ENCODE peak calls at places on chromosome 7, in ten cellular contexts. T is HepG2, M is H9, J is GM23338, Z is A549, P is hepatocyte, D is OCI-LY7, L is endothelial cell of umbilical vein, U is GM23248, K is SK-N-SH. N is an unnamed sample.

GRCh38 chr7:114086491-114086905 is 167.7 kb upstream of the PPP1R3A start:
- DNase-seq in T (no peak), M (peak; percentile 30), J (peak; percentile 44), Z (no peak), P (peak; percentile 47), D (no peak), L (no peak), U (peak; percentile 47), K (no peak), N (no peak)

GRCh38 chr7:30649717-30650116 is 32.5 kb downstream of the CRHR2 start:
- DNase-seq in T (no peak), M (peak; percentile 23), J (no peak), Z (no peak), P (no peak), D (no peak), L (no peak), U (no peak), K (no peak), N (no peak)

GRCh38 chr7:69871886-69872592 is 273.8 kb downstream of the AUTS2 start:
- DNase-seq in T (no peak), M (no peak), J (no peak), Z (no peak), P (peak; percentile 44), D (no peak), L (no peak), U (no peak), K (peak; percentile 52), N (no peak)

GRCh38 chr7:96246972-96247371 is 74.9 kb downstream of the SLC25A13 start:
- DNase-seq in T (no peak), M (no peak), J (no peak), Z (no peak), P (no peak), D (no peak), L (no peak), U (no peak), K (no peak), N (no peak)

GRCh38 chr7:151461096-151461941 is 21.4 kb upstream of the CRYGN start:
- DNase-seq in T (no peak), M (no peak), J (no peak), Z (no peak), P (no peak), D (no peak), L (no peak), U (no peak), K (no peak), N (no peak)

GRCh38 chr7:45101748-45102147 is 9.7 kb downstream of the TBRG4 start:
- DNase-seq in T (no peak), M (no peak), J (no peak), Z (no peak), P (no peak), D (no peak), L (no peak), U (no peak), K (no peak), N (no peak)

GRCh38 chr7:42932861-42933591 is 850 bp downstream of the MRPL32 start:
- DNase-seq in T (no peak), M (no peak), J (peak; percentile 43), Z (no peak), P (peak; percentile 40), D (peak; percentile 39), L (peak; percentile 77), U (peak; percentile 60), K (peak; percentile 44), N (no peak)

GRCh38 chr7:150325110-150325611 is 1.8 kb upstream of the ACTR3C start:
- DNase-seq in T (no peak), M (no peak), J (no peak), Z (no peak), P (no peak), D (no peak), L (no peak), U (no peak), K (no peak), N (peak; percentile 73)

GRCh38 chr7:332646-333398 is 42.9 kb downstream of the FOXL3 start:
- DNase-seq in T (peak; percentile 60), M (peak; percentile 85), J (peak; percentile 93), Z (peak; percentile 81), P (peak; percentile 92), D (no peak), L (peak; percentile 56), U (peak; percentile 71), K (peak; percentile 97), N (no peak)

GRCh38 chr7:74106846-74107245 is 23.2 kb downstream of the LIMK1 start:
- DNase-seq in T (no peak), M (no peak), J (no peak), Z (no peak), P (no peak), D (no peak), L (no peak), U (no peak), K (peak; percentile 28), N (no peak)

DNA sequence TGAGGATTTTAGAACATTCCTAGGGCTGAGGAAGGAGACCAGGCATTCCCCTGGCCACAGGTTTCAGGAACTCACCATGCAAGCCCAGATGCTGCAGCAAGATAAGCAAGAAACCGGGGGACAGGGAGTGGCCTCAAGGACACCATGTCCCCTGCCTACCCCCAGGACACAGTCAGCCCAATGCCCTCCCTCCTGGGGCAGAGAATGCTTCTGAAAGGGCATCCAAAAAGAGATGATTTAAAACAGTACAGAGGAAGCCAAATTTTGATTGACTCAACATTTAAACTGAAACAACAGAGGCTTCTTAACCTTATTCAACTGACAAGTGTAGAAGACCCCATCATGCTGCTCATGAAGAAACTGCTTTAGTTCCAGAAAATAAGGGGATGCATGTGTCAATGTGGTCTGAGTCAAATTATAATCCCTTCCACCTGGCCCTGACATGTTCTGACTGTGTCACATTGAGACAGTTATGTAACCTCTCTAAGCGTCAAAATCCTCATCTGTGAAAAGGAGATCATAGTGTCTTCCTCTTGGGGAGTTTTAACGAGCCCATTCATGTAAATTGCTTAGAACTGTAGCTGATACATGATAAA is 60.0 kb downstream of the ICA1 start:
- DNase-seq in T (no peak), M (no peak), J (no peak), Z (no peak), P (no peak), D (no peak), L (no peak), U (no peak), K (no peak), N (no peak)
- H3K4me2 ChIP-seq in T (no peak overlapping the region), M (no peak overlapping the region), J (no peak overlapping the region), Z (no peak overlapping the region), P (no peak overlapping the region), D (no peak overlapping the region), L (no peak overlapping the region), U (no peak overlapping the region), K (no peak overlapping the region), N (no peak overlapping the region)

GRCh38 chr7:131164025-131164899 is 163.4 kb upstream of the MKLN1 start:
- DNase-seq in T (no peak), M (no peak), J (peak; percentile 15), Z (peak; percentile 86), P (no peak), D (no peak), L (peak; percentile 11), U (peak; percentile 91), K (no peak), N (peak; percentile 88)
- H3K4me2 ChIP-seq in T (no peak overlapping the region), M (no peak overlapping the region), J (no peak overlapping the region), Z (peak overlapping the region; percentile 75), P (no peak overlapping the region), D (no peak overlapping the region), L (no peak overlapping the region), U (peak overlapping the region; percentile 70), K (peak overlapping the region; percentile 35), N (peak overlapping the region; percentile 61)

DNA sequence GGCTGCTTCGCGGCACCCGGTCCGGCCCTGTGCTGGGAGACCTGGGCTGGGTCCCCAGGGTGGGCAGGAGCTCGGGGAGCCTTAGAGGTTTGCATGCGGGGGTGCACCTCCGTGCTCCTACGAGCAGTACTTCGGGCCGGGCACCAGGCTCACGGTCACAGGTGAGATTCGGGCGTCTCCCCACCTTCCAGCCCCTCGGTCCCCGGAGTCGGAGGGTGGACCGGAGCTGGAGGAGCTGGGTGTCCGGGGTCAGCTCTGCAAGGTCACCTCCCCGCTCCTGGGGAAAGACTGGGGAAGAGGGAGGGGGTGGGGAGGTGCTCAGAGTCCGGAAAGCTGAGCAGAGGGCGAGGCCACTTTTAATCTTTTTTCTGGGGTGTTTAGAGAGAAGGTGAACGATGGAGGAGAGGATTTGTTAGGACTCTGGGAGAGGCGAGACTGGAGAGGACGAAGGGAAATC is 26.6 kb downstream of the PRSS2 start:
- DNase-seq in T (no peak), M (no peak), J (peak; percentile 47), Z (no peak), P (no peak), D (peak; percentile 61), L (no peak), U (no peak), K (no peak), N (no peak)
- H3K4me2 ChIP-seq in T (no peak overlapping the region), M (peak overlapping the region; percentile 43), J (peak overlapping the region; percentile 94), Z (no peak overlapping the region), P (peak overlapping the region; percentile 92), D (peak overlapping the region; percentile 89), L (peak overlapping the region; percentile 68), U (no peak overlapping the region), K (peak overlapping the region; percentile 36), N (peak overlapping the region; percentile 96)

GRCh38 chr7:131004371-131004770 is 270.4 kb upstream of the KLF14 start:
- DNase-seq in T (no peak), M (no peak), J (no peak), Z (no peak), P (no peak), D (no peak), L (no peak), U (no peak), K (no peak), N (no peak)

GRCh38 chr7:131008840-131009651 is 275.0 kb upstream of the KLF14 start:
- DNase-seq in T (no peak), M (no peak), J (no peak), Z (no peak), P (no peak), D (no peak), L (no peak), U (peak; percentile 80), K (no peak), N (peak; percentile 65)

GRCh38 chr7:131010714-131011436 is 276.9 kb upstream of the KLF14 start:
- DNase-seq in T (no peak), M (no peak), J (no peak), Z (no peak), P (no peak), D (no peak), L (no peak), U (peak; percentile 78), K (no peak), N (peak; percentile 53)

GRCh38 chr7:131010029-131010705 is 276.2 kb upstream of the KLF14 start:
- DNase-seq in T (no peak), M (no peak), J (no peak), Z (no peak), P (no peak), D (no peak), L (no peak), U (no peak), K (no peak), N (no peak)

DNA sequence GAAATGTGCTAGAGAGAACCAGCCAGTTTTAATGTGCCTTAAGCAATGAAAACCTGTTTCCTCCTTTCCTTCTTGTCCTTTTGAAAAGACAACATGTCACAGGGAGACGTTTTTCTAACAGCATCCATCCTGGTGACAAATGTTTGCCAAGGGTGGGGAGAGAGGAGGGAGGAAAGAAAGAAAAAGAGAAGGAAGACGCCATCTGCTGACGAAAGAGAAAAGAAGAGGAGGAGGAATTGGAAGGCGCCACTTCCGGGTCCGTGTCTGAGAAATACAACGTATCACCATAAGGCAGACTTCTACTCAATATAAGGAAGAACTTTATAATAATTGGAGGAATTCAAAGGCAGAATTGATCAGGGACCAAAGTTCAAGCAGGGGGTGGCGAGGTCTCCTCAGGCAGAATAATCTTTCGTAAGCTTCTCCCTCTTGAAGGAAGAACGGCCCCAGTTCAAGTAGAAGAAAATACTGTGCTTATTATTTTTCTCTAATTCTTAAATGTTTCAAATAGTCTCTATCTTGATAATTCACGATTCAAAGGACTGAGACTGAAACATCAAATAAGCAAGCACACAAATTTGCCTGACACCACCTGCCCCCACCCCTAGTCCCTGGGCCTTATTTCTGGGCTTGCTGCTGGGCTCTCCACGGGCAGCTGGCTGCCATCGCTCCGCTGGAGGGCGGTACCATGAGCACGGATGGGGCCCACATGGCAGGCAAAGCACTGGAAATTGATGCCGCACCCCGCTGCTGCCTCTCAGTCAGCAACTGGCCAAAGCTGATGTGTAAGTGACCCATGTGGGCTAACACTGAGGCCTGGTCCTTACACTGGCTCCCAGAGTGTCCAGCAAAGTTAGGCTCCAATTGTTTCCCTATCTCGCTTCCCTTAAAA is 273.7 kb upstream of the KLF14 start:
- DNase-seq in T (peak; percentile 70), M (peak; percentile 71), J (peak; percentile 89), Z (peak; percentile 79), P (peak; percentile 87), D (peak; percentile 48), L (peak; percentile 71), U (peak; percentile 93), K (peak; percentile 57), N (peak; percentile 65)
- H3K4me2 ChIP-seq in T (no peak overlapping the region), M (no peak overlapping the region), J (peak overlapping the region; percentile 16), Z (peak overlapping the region; percentile 86), P (peak overlapping the region; percentile 29), D (peak overlapping the region; percentile 56), L (peak overlapping the region; percentile 49), U (peak overlapping the region; percentile 91), K (peak overlapping the region; percentile 76), N (peak overlapping the region; percentile 62)